ENCODE peak calls at places on chromosomes 6 and 20, in five cellular contexts. One of them, this sample, is unnamed.

GRCh38 chr6:110822248-110822647 is 7.0 kb upstream of the CDK19 start:
- DNase-seq in stimulated activated CD4-positive, alpha-beta T cell treated with anti-CD3 and anti-CD28 coated beads, Interleukin-2, amount 100 ng/mL, for 48 hours: no peak
- DNase-seq in stimulated activated CD8-positive, alpha-beta memory T cell treated with anti-CD3 and anti-CD28 coated beads, Interleukin-12 subunit alpha, Interleukin-12 subunit beta, amount 100 ng/mL, for 1 hour: no peak
- DNase-seq in hippocampal formation: no peak
- DNase-seq in T-helper 1 cell: no peak
- DNase-seq in this sample: peak

GRCh38 chr20:48957053-48957481 is 35.6 kb downstream of the ARFGEF2 start:
- DNase-seq in stimulated activated CD4-positive, alpha-beta T cell treated with anti-CD3 and anti-CD28 coated beads, Interleukin-2, amount 100 ng/mL, for 48 hours: no peak
- DNase-seq in stimulated activated CD8-positive, alpha-beta memory T cell treated with anti-CD3 and anti-CD28 coated beads, Interleukin-12 subunit alpha, Interleukin-12 subunit beta, amount 100 ng/mL, for 1 hour: no peak
- DNase-seq in hippocampal formation: no peak
- DNase-seq in T-helper 1 cell: no peak
- DNase-seq in this sample: no peak

GRCh38 chr6:7432391-7433207 is 43.0 kb downstream of the RIOK1 start:
- DNase-seq in stimulated activated CD4-positive, alpha-beta T cell treated with anti-CD3 and anti-CD28 coated beads, Interleukin-2, amount 100 ng/mL, for 48 hours: no peak
- DNase-seq in stimulated activated CD8-positive, alpha-beta memory T cell treated with anti-CD3 and anti-CD28 coated beads, Interleukin-12 subunit alpha, Interleukin-12 subunit beta, amount 100 ng/mL, for 1 hour: no peak
- DNase-seq in hippocampal formation: no peak
- DNase-seq in T-helper 1 cell: no peak
- DNase-seq in this sample: no peak

GRCh38 chr6:1424306-1424927 is 35.0 kb downstream of the FOXF2 start:
- DNase-seq in stimulated activated CD4-positive, alpha-beta T cell treated with anti-CD3 and anti-CD28 coated beads, Interleukin-2, amount 100 ng/mL, for 48 hours: peak
- DNase-seq in stimulated activated CD8-positive, alpha-beta memory T cell treated with anti-CD3 and anti-CD28 coated beads, Interleukin-12 subunit alpha, Interleukin-12 subunit beta, amount 100 ng/mL, for 1 hour: no peak
- DNase-seq in hippocampal formation: peak
- DNase-seq in T-helper 1 cell: peak
- DNase-seq in this sample: peak

GRCh38 chr6:108795814-108796213 is 52.4 kb upstream of the ARMC2 start:
- DNase-seq in stimulated activated CD4-positive, alpha-beta T cell treated with anti-CD3 and anti-CD28 coated beads, Interleukin-2, amount 100 ng/mL, for 48 hours: no peak
- DNase-seq in stimulated activated CD8-positive, alpha-beta memory T cell treated with anti-CD3 and anti-CD28 coated beads, Interleukin-12 subunit alpha, Interleukin-12 subunit beta, amount 100 ng/mL, for 1 hour: no peak
- DNase-seq in hippocampal formation: no peak
- DNase-seq in T-helper 1 cell: no peak
- DNase-seq in this sample: no peak

GRCh38 chr6:32116674-32117073 is 7.5 kb upstream of the TNXB start:
- DNase-seq in stimulated activated CD4-positive, alpha-beta T cell treated with anti-CD3 and anti-CD28 coated beads, Interleukin-2, amount 100 ng/mL, for 48 hours: no peak
- DNase-seq in stimulated activated CD8-positive, alpha-beta memory T cell treated with anti-CD3 and anti-CD28 coated beads, Interleukin-12 subunit alpha, Interleukin-12 subunit beta, amount 100 ng/mL, for 1 hour: no peak
- DNase-seq in hippocampal formation: no peak
- DNase-seq in T-helper 1 cell: no peak
- DNase-seq in this sample: no peak

GRCh38 chr6:161104966-161105365 is 113.4 kb downstream of the MAP3K4 start:
- DNase-seq in stimulated activated CD4-positive, alpha-beta T cell treated with anti-CD3 and anti-CD28 coated beads, Interleukin-2, amount 100 ng/mL, for 48 hours: no peak
- DNase-seq in stimulated activated CD8-positive, alpha-beta memory T cell treated with anti-CD3 and anti-CD28 coated beads, Interleukin-12 subunit alpha, Interleukin-12 subunit beta, amount 100 ng/mL, for 1 hour: no peak
- DNase-seq in hippocampal formation: no peak
- DNase-seq in T-helper 1 cell: no peak
- DNase-seq in this sample: peak

GRCh38 chr6:156777577-156777865 is 343 bp downstream of the ARID1B start:
- DNase-seq in stimulated activated CD4-positive, alpha-beta T cell treated with anti-CD3 and anti-CD28 coated beads, Interleukin-2, amount 100 ng/mL, for 48 hours: no peak
- DNase-seq in stimulated activated CD8-positive, alpha-beta memory T cell treated with anti-CD3 and anti-CD28 coated beads, Interleukin-12 subunit alpha, Interleukin-12 subunit beta, amount 100 ng/mL, for 1 hour: no peak
- DNase-seq in hippocampal formation: no peak
- DNase-seq in T-helper 1 cell: no peak
- DNase-seq in this sample: no peak

GRCh38 chr6:13593103-13593502 is 18.7 kb downstream of the SIRT5 start:
- DNase-seq in stimulated activated CD4-positive, alpha-beta T cell treated with anti-CD3 and anti-CD28 coated beads, Interleukin-2, amount 100 ng/mL, for 48 hours: no peak
- DNase-seq in stimulated activated CD8-positive, alpha-beta memory T cell treated with anti-CD3 and anti-CD28 coated beads, Interleukin-12 subunit alpha, Interleukin-12 subunit beta, amount 100 ng/mL, for 1 hour: no peak
- DNase-seq in hippocampal formation: no peak
- DNase-seq in T-helper 1 cell: no peak
- DNase-seq in this sample: no peak

GRCh38 chr6:17519120-17519519 is 81.0 kb upstream of the FAM8A1 start:
- DNase-seq in stimulated activated CD4-positive, alpha-beta T cell treated with anti-CD3 and anti-CD28 coated beads, Interleukin-2, amount 100 ng/mL, for 48 hours: no peak
- DNase-seq in stimulated activated CD8-positive, alpha-beta memory T cell treated with anti-CD3 and anti-CD28 coated beads, Interleukin-12 subunit alpha, Interleukin-12 subunit beta, amount 100 ng/mL, for 1 hour: no peak
- DNase-seq in hippocampal formation: no peak
- DNase-seq in T-helper 1 cell: no peak
- DNase-seq in this sample: peak

GRCh38 chr6:49849121-49849907 is 17.0 kb downstream of the CRISP1 start:
- DNase-seq in stimulated activated CD4-positive, alpha-beta T cell treated with anti-CD3 and anti-CD28 coated beads, Interleukin-2, amount 100 ng/mL, for 48 hours: no peak
- DNase-seq in stimulated activated CD8-positive, alpha-beta memory T cell treated with anti-CD3 and anti-CD28 coated beads, Interleukin-12 subunit alpha, Interleukin-12 subunit beta, amount 100 ng/mL, for 1 hour: no peak
- DNase-seq in hippocampal formation: no peak
- DNase-seq in T-helper 1 cell: no peak
- DNase-seq in this sample: peak

GRCh38 chr20:24681634-24682495 is 212.4 kb downstream of the SYNDIG1 start:
- DNase-seq in stimulated activated CD4-positive, alpha-beta T cell treated with anti-CD3 and anti-CD28 coated beads, Interleukin-2, amount 100 ng/mL, for 48 hours: no peak
- DNase-seq in stimulated activated CD8-positive, alpha-beta memory T cell treated with anti-CD3 and anti-CD28 coated beads, Interleukin-12 subunit alpha, Interleukin-12 subunit beta, amount 100 ng/mL, for 1 hour: no peak
- DNase-seq in hippocampal formation: no peak
- DNase-seq in T-helper 1 cell: no peak
- DNase-seq in this sample: peak

GRCh38 chr6:62283828-62284411 is 2.1 kb downstream of the KHDRBS2 start:
- DNase-seq in stimulated activated CD4-positive, alpha-beta T cell treated with anti-CD3 and anti-CD28 coated beads, Interleukin-2, amount 100 ng/mL, for 48 hours: no peak
- DNase-seq in stimulated activated CD8-positive, alpha-beta memory T cell treated with anti-CD3 and anti-CD28 coated beads, Interleukin-12 subunit alpha, Interleukin-12 subunit beta, amount 100 ng/mL, for 1 hour: no peak
- DNase-seq in hippocampal formation: no peak
- DNase-seq in T-helper 1 cell: no peak
- DNase-seq in this sample: peak

GRCh38 chr20:18288748-18289705 is 700 bp downstream of the ZNF133 start:
- DNase-seq in stimulated activated CD4-positive, alpha-beta T cell treated with anti-CD3 and anti-CD28 coated beads, Interleukin-2, amount 100 ng/mL, for 48 hours: no peak
- DNase-seq in stimulated activated CD8-positive, alpha-beta memory T cell treated with anti-CD3 and anti-CD28 coated beads, Interleukin-12 subunit alpha, Interleukin-12 subunit beta, amount 100 ng/mL, for 1 hour: no peak
- DNase-seq in hippocampal formation: no peak
- DNase-seq in T-helper 1 cell: no peak
- DNase-seq in this sample: peak

GRCh38 chr6:165769401-165769800 is 106.4 kb upstream of the PDE10A start:
- DNase-seq in stimulated activated CD4-positive, alpha-beta T cell treated with anti-CD3 and anti-CD28 coated beads, Interleukin-2, amount 100 ng/mL, for 48 hours: no peak
- DNase-seq in stimulated activated CD8-positive, alpha-beta memory T cell treated with anti-CD3 and anti-CD28 coated beads, Interleukin-12 subunit alpha, Interleukin-12 subunit beta, amount 100 ng/mL, for 1 hour: no peak
- DNase-seq in hippocampal formation: no peak
- DNase-seq in T-helper 1 cell: no peak
- DNase-seq in this sample: no peak

GRCh38 chr20:57384953-57385761 is 6.0 kb upstream of the RBM38 start:
- DNase-seq in stimulated activated CD4-positive, alpha-beta T cell treated with anti-CD3 and anti-CD28 coated beads, Interleukin-2, amount 100 ng/mL, for 48 hours: no peak
- DNase-seq in stimulated activated CD8-positive, alpha-beta memory T cell treated with anti-CD3 and anti-CD28 coated beads, Interleukin-12 subunit alpha, Interleukin-12 subunit beta, amount 100 ng/mL, for 1 hour: no peak
- DNase-seq in hippocampal formation: no peak
- DNase-seq in T-helper 1 cell: no peak
- DNase-seq in this sample: no peak

GRCh38 chr6:121780325-121781313 is 345.2 kb downstream of the GJA1 start:
- DNase-seq in stimulated activated CD4-positive, alpha-beta T cell treated with anti-CD3 and anti-CD28 coated beads, Interleukin-2, amount 100 ng/mL, for 48 hours: no peak
- DNase-seq in stimulated activated CD8-positive, alpha-beta memory T cell treated with anti-CD3 and anti-CD28 coated beads, Interleukin-12 subunit alpha, Interleukin-12 subunit beta, amount 100 ng/mL, for 1 hour: no peak
- DNase-seq in hippocampal formation: no peak
- DNase-seq in T-helper 1 cell: no peak
- DNase-seq in this sample: peak

GRCh38 chr20:15359056-15359455 is 1021.6 kb upstream of the FLRT3 start:
- DNase-seq in stimulated activated CD4-positive, alpha-beta T cell treated with anti-CD3 and anti-CD28 coated beads, Interleukin-2, amount 100 ng/mL, for 48 hours: no peak
- DNase-seq in stimulated activated CD8-positive, alpha-beta memory T cell treated with anti-CD3 and anti-CD28 coated beads, Interleukin-12 subunit alpha, Interleukin-12 subunit beta, amount 100 ng/mL, for 1 hour: no peak
- DNase-seq in hippocampal formation: no peak
- DNase-seq in T-helper 1 cell: no peak
- DNase-seq in this sample: no peak

GRCh38 chr20:17327185-17327780 is 100.4 kb downstream of the PCSK2 start:
- DNase-seq in stimulated activated CD4-positive, alpha-beta T cell treated with anti-CD3 and anti-CD28 coated beads, Interleukin-2, amount 100 ng/mL, for 48 hours: no peak
- DNase-seq in stimulated activated CD8-positive, alpha-beta memory T cell treated with anti-CD3 and anti-CD28 coated beads, Interleukin-12 subunit alpha, Interleukin-12 subunit beta, amount 100 ng/mL, for 1 hour: no peak
- DNase-seq in hippocampal formation: no peak
- DNase-seq in T-helper 1 cell: no peak
- DNase-seq in this sample: no peak